ENCODE peak calls at places on chromosomes 13 and 19, in five cellular contexts. One of them, this sample, is unnamed.

GRCh38 chr19:6589711-6590457 is 1.1 kb downstream of the CD70 start:
- DNase-seq in sigmoid colon: no peak
- DNase-seq in A549: no peak
- DNase-seq in tibial nerve: no peak
- DNase-seq in SK-N-SH: no peak
- DNase-seq in this sample: no peak

GRCh38 chr19:7652061-7652641 is 15.2 kb downstream of the STXBP2 start:
- DNase-seq in sigmoid colon: peak; percentile 90
- DNase-seq in A549: peak; percentile 85
- DNase-seq in tibial nerve: peak; percentile 42
- DNase-seq in SK-N-SH: peak; percentile 89
- DNase-seq in this sample: peak; percentile 73

GRCh38 chr13:100483836-100484381 is 104.7 kb downstream of the GGACT start:
- DNase-seq in sigmoid colon: no peak
- DNase-seq in A549: no peak
- DNase-seq in tibial nerve: no peak
- DNase-seq in SK-N-SH: no peak
- DNase-seq in this sample: no peak

GRCh38 chr19:17739121-17739875 is 12.0 kb upstream of the FCHO1 start:
- DNase-seq in sigmoid colon: no peak
- DNase-seq in A549: no peak
- DNase-seq in tibial nerve: no peak
- DNase-seq in SK-N-SH: peak; percentile 22
- DNase-seq in this sample: peak; percentile 64

GRCh38 chr19:38321646-38322323 is 2.1 kb downstream of the KCNK6 start:
- DNase-seq in sigmoid colon: peak; percentile 98
- DNase-seq in A549: no peak
- DNase-seq in tibial nerve: no peak
- DNase-seq in SK-N-SH: no peak
- DNase-seq in this sample: peak; percentile 92

GRCh38 chr19:33767898-33768413 is 28.7 kb upstream of the KCTD15 start:
- DNase-seq in sigmoid colon: no peak
- DNase-seq in A549: peak; percentile 42
- DNase-seq in tibial nerve: no peak
- DNase-seq in SK-N-SH: no peak
- DNase-seq in this sample: no peak

GRCh38 chr19:17873661-17874422 is 2.1 kb downstream of the SLC5A5 start:
- DNase-seq in sigmoid colon: no peak
- DNase-seq in A549: peak; percentile 69
- DNase-seq in tibial nerve: no peak
- DNase-seq in SK-N-SH: peak; percentile 98
- DNase-seq in this sample: no peak

GRCh38 chr13:109964164-109964563 is 177.8 kb upstream of the IRS2 start:
- DNase-seq in sigmoid colon: no peak
- DNase-seq in A549: no peak
- DNase-seq in tibial nerve: no peak
- DNase-seq in SK-N-SH: no peak
- DNase-seq in this sample: no peak

GRCh38 chr19:6769006-6769637 is 1.9 kb upstream of the SH2D3A start:
- DNase-seq in sigmoid colon: no peak
- DNase-seq in A549: peak; percentile 46
- DNase-seq in tibial nerve: no peak
- DNase-seq in SK-N-SH: peak; percentile 58
- DNase-seq in this sample: no peak

GRCh38 chr13:109155301-109155761 is 525.9 kb downstream of the MYO16 start:
- DNase-seq in sigmoid colon: no peak
- DNase-seq in A549: peak; percentile 73
- DNase-seq in tibial nerve: no peak
- DNase-seq in SK-N-SH: no peak
- DNase-seq in this sample: no peak

GRCh38 chr13:76711515-76712182 is 174.6 kb downstream of the KCTD12 start:
- DNase-seq in sigmoid colon: peak; percentile 74
- DNase-seq in A549: peak; percentile 10
- DNase-seq in tibial nerve: no peak
- DNase-seq in SK-N-SH: no peak
- DNase-seq in this sample: no peak

GRCh38 chr13:51921790-51922740 is 60.3 kb downstream of the CCDC70 start:
- DNase-seq in sigmoid colon: no peak
- DNase-seq in A549: peak; percentile 9
- DNase-seq in tibial nerve: no peak
- DNase-seq in SK-N-SH: no peak
- DNase-seq in this sample: no peak

GRCh38 chr13:75416327-75417005 is 65.5 kb downstream of the TBC1D4 start:
- DNase-seq in sigmoid colon: no peak
- DNase-seq in A549: no peak
- DNase-seq in tibial nerve: no peak
- DNase-seq in SK-N-SH: no peak
- DNase-seq in this sample: no peak

GRCh38 chr19:31506102-31506501 is 156.9 kb upstream of the TSHZ3 start:
- DNase-seq in sigmoid colon: no peak
- DNase-seq in A549: no peak
- DNase-seq in tibial nerve: no peak
- DNase-seq in SK-N-SH: no peak
- DNase-seq in this sample: no peak

GRCh38 chr13:110195547-110196485 is 111.1 kb downstream of the COL4A1 start:
- DNase-seq in sigmoid colon: no peak
- DNase-seq in A549: no peak
- DNase-seq in tibial nerve: no peak
- DNase-seq in SK-N-SH: no peak
- DNase-seq in this sample: no peak

GRCh38 chr19:50992666-50993035 is 8.8 kb downstream of the KLK8 start:
- DNase-seq in sigmoid colon: peak; percentile 2
- DNase-seq in A549: no peak
- DNase-seq in tibial nerve: no peak
- DNase-seq in SK-N-SH: no peak
- DNase-seq in this sample: no peak

GRCh38 chr19:53132231-53132991 is at the start of gene ZNF415:
- DNase-seq in sigmoid colon: peak; percentile 88
- DNase-seq in A549: no peak
- DNase-seq in tibial nerve: peak; percentile 42
- DNase-seq in SK-N-SH: peak; percentile 89
- DNase-seq in this sample: peak; percentile 90

GRCh38 chr13:29859971-29860370 is 9.6 kb upstream of the UBL3 start:
- DNase-seq in sigmoid colon: no peak
- DNase-seq in A549: no peak
- DNase-seq in tibial nerve: no peak
- DNase-seq in SK-N-SH: no peak
- DNase-seq in this sample: no peak

DNA sequence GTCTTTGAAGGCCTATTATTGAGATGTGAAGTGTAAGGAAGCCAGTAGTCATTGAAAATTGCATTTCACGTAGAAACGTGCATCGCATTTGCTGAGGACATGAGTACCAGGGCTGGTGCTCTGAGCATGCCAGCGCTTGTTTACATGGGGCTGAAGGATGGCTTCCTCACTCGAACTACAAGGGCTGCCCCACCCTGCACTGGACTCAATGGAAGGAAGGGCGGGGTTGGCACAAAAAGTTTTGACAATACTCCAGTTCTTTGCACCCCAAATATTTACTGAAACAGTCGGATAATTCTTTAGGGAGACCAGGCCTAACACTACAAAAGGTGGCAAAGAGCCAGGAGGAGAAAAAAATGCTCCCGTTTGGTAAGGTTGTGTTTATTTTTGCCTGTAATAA is 28.9 kb upstream of the MED4 start:
- DNase-seq in sigmoid colon: no peak
- DNase-seq in A549: no peak
- DNase-seq in tibial nerve: no peak
- DNase-seq in SK-N-SH: no peak
- DNase-seq in this sample: no peak
- H3K4me1 ChIP-seq in sigmoid colon: peaks cover 51% of the 10 kb centered on the region
- H3K4me1 ChIP-seq in A549: no peaks in the 10 kb centered on the region
- H3K4me1 ChIP-seq in tibial nerve: peaks cover 61% of the 10 kb centered on the region
- H3K4me1 ChIP-seq in SK-N-SH: no peaks in the 10 kb centered on the region
- H3K4me1 ChIP-seq in this sample: peaks cover 12% of the 10 kb centered on the region

GRCh38 chr13:21833921-21834320 is 163.0 kb downstream of the FGF9 start:
- DNase-seq in sigmoid colon: no peak
- DNase-seq in A549: no peak
- DNase-seq in tibial nerve: no peak
- DNase-seq in SK-N-SH: no peak
- DNase-seq in this sample: no peak

GRCh38 chr13:21834511-21834910 is 163.6 kb downstream of the FGF9 start:
- DNase-seq in sigmoid colon: no peak
- DNase-seq in A549: no peak
- DNase-seq in tibial nerve: no peak
- DNase-seq in SK-N-SH: no peak
- DNase-seq in this sample: no peak

GRCh38 chr13:21837288-21837687 is 166.4 kb downstream of the FGF9 start:
- DNase-seq in sigmoid colon: no peak
- DNase-seq in A549: no peak
- DNase-seq in tibial nerve: no peak
- DNase-seq in SK-N-SH: no peak
- DNase-seq in this sample: no peak

GRCh38 chr13:21837841-21838551 is 167.1 kb downstream of the FGF9 start:
- DNase-seq in sigmoid colon: peak; percentile 72
- DNase-seq in A549: no peak
- DNase-seq in tibial nerve: no peak
- DNase-seq in SK-N-SH: no peak
- DNase-seq in this sample: no peak
- TF ChIP-seq EP300 in sigmoid colon: no peak
- TF ChIP-seq EP300 in A549: no peak
- TF ChIP-seq EP300 in tibial nerve: no peak
- TF ChIP-seq EP300 in SK-N-SH: no peak
- TF ChIP-seq EP300 in this sample: no peak

GRCh38 chr19:10752913-10753285 is 35.0 kb downstream of the DNM2 start:
- DNase-seq in sigmoid colon: no peak
- DNase-seq in A549: no peak
- DNase-seq in tibial nerve: no peak
- DNase-seq in SK-N-SH: no peak
- DNase-seq in this sample: no peak
- H3K4me1 ChIP-seq in sigmoid colon: peaks cover 20% of the 10 kb centered on the region
- H3K4me1 ChIP-seq in A549: peaks cover 47% of the 10 kb centered on the region
- H3K4me1 ChIP-seq in tibial nerve: peaks cover 51% of the 10 kb centered on the region
- H3K4me1 ChIP-seq in SK-N-SH: peaks cover 9% of the 10 kb centered on the region
- H3K4me1 ChIP-seq in this sample: peaks cover 10% of the 10 kb centered on the region

GRCh38 chr13:83881917-83882625 is at the start of gene SLITRK1:
- DNase-seq in sigmoid colon: no peak
- DNase-seq in A549: peak; percentile 17
- DNase-seq in tibial nerve: no peak
- DNase-seq in SK-N-SH: peak; percentile 16
- DNase-seq in this sample: peak; percentile 21
- TF ChIP-seq EP300 in sigmoid colon: no peak
- TF ChIP-seq EP300 in A549: no peak
- TF ChIP-seq EP300 in tibial nerve: no peak
- TF ChIP-seq EP300 in SK-N-SH: no peak
- TF ChIP-seq EP300 in this sample: no peak

DNA sequence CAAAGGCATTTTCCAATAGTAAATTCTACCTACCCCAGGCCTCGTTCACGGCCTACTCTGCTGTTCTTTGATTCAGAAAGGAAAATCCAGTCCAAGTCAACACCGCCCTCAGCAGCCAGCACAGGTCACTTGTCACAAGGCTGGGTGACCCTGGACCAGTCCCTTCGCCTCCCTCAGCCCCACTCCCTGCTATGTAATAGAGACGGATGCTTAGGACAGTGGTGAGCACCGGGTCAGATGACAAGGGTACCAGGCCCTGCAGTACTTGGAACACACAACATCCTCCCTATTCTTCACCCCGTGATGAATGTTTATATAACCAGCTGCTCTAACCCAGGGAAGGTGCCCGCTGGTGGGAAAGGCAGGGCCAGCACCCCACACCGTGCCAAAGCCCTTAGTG is 14.3 kb downstream of the LATS2 start:
- DNase-seq in sigmoid colon: no peak
- DNase-seq in A549: no peak
- DNase-seq in tibial nerve: no peak
- DNase-seq in SK-N-SH: no peak
- DNase-seq in this sample: no peak
- H3K4me1 ChIP-seq in sigmoid colon: peaks cover 75% of the 10 kb centered on the region
- H3K4me1 ChIP-seq in A549: no peaks in the 10 kb centered on the region
- H3K4me1 ChIP-seq in tibial nerve: peaks cover 92% of the 10 kb centered on the region
- H3K4me1 ChIP-seq in SK-N-SH: peaks cover 22% of the 10 kb centered on the region
- H3K4me1 ChIP-seq in this sample: peaks cover 10% of the 10 kb centered on the region